ENCODE peak calls at places on chromosome 22, in six cellular contexts. B, R, G, V, X and E are unnamed samples.

GRCh38 chr22:19801340-19802000 is 40.9 kb downstream of the TBX1 start:
- DNase-seq in B (no peak), R (no peak), G (no peak), V (no peak), X (no peak), E (no peak)

GRCh38 chr22:29175312-29175835 is 30.3 kb upstream of the EMID1 start:
- DNase-seq in B (no peak), R (no peak), G (no peak), V (no peak), X (no peak), E (no peak)

GRCh38 chr22:32991353-32992115 is 66.6 kb downstream of the SYN3 start:
- DNase-seq in B (peak), R (no peak), G (peak), V (peak), X (no peak), E (peak)

GRCh38 chr22:50529416-50530279 is at the start of gene TYMP:
- DNase-seq in B (no peak), R (peak), G (peak), V (peak), X (peak), E (peak)

GRCh38 chr22:41568811-41569210 is 8.0 kb downstream of the CSDC2 start:
- DNase-seq in B (no peak), R (no peak), G (no peak), V (no peak), X (no peak), E (no peak)

GRCh38 chr22:30695351-30695762 is 683 bp downstream of the OSBP2 start:
- DNase-seq in B (no peak), R (peak), G (peak), V (no peak), X (no peak), E (no peak)

GRCh38 chr22:20531404-20532181 is 24.2 kb downstream of the MED15 start:
- DNase-seq in B (peak), R (peak), G (peak), V (peak), X (peak), E (peak)

GRCh38 chr22:46815896-46816721 is 53.7 kb downstream of the TBC1D22A start:
- DNase-seq in B (no peak), R (peak), G (peak), V (peak), X (no peak), E (peak)

GRCh38 chr22:38205261-38206128 is 3.7 kb downstream of the MAFF start:
- DNase-seq in B (no peak), R (peak), G (peak), V (peak), X (no peak), E (no peak)

GRCh38 chr22:31344369-31345330 is 1.5 kb downstream of the PATZ1 start:
- DNase-seq in B (no peak), R (peak), G (peak), V (no peak), X (peak), E (no peak)

GRCh38 chr22:27632451-27633295 is 168.9 kb downstream of the MN1 start:
- DNase-seq in B (no peak), R (no peak), G (no peak), V (no peak), X (no peak), E (peak)

GRCh38 chr22:32897400-32897799 is 95.9 kb downstream of the TIMP3 start:
- DNase-seq in B (peak), R (no peak), G (no peak), V (peak), X (no peak), E (no peak)

GRCh38 chr22:28629420-28630184 is 50.0 kb downstream of the TTC28 start:
- DNase-seq in B (no peak), R (no peak), G (no peak), V (no peak), X (peak), E (no peak)

GRCh38 chr22:48832592-48832991 is 995.1 kb downstream of the BRD1 start:
- DNase-seq in B (no peak), R (no peak), G (no peak), V (peak), X (no peak), E (no peak)

GRCh38 chr22:31806751-31807150 is 52.9 kb downstream of the DEPDC5 start:
- DNase-seq in B (no peak), R (no peak), G (no peak), V (peak), X (no peak), E (no peak)

GRCh38 chr22:45984316-45984916 is 7.5 kb upstream of the WNT7B start:
- DNase-seq in B (no peak), R (no peak), G (no peak), V (no peak), X (no peak), E (no peak)

GRCh38 chr22:40479887-40480538 is 109.6 kb downstream of the SGSM3 start:
- DNase-seq in B (no peak), R (no peak), G (no peak), V (no peak), X (no peak), E (no peak)

GRCh38 chr22:41517172-41518047 is 26.9 kb downstream of the POLR3H start:
- DNase-seq in B (peak), R (peak), G (peak), V (peak), X (peak), E (peak)

GRCh38 chr22:22085702-22086500 is 103.3 kb upstream of the TOP3B start:
- DNase-seq in B (no peak), R (no peak), G (no peak), V (peak), X (no peak), E (no peak)

GRCh38 chr22:17913705-17914282 is 110.6 kb downstream of the MICAL3 start:
- DNase-seq in B (no peak), R (no peak), G (no peak), V (no peak), X (no peak), E (no peak)